ENCODE peak calls at places on chromosomes 11 and 22, in four cellular contexts. S is fibroblast of pulmonary artery, W is brain microvascular endothelial cell, Z is nephron progenitor cell. A is an unnamed sample.

GRCh38 chr11:17812286-17813187 is 78.0 kb downstream of the KCNC1 start:
- DNase-seq in S (no peak), W (no peak), Z (no peak), A (no peak)

GRCh38 chr22:31952459-31952858 is 8.1 kb downstream of the YWHAH start:
- DNase-seq in S (peak), W (peak), Z (no peak), A (no peak)

GRCh38 chr22:20156611-20157415 is 6.0 kb upstream of the CCDC188 start:
- DNase-seq in S (peak), W (peak), Z (peak), A (no peak)

GRCh38 chr11:83671295-83671694 is 385.1 kb upstream of the CCDC90B start:
- DNase-seq in S (no peak), W (no peak), Z (no peak), A (no peak)

GRCh38 chr11:62556102-62556871 is 9.7 kb upstream of the AHNAK start:
- DNase-seq in S (peak), W (peak), Z (peak), A (peak)

GRCh38 chr22:25668437-25668836 is 73.6 kb upstream of the MYO18B start:
- DNase-seq in S (peak), W (no peak), Z (no peak), A (no peak)

GRCh38 chr11:64372021-64372420 is 13.1 kb downstream of the RPS6KA4 start:
- DNase-seq in S (no peak), W (no peak), Z (no peak), A (no peak)

GRCh38 chr11:35590412-35590811 is 27.8 kb upstream of the FJX1 start:
- DNase-seq in S (no peak), W (peak), Z (no peak), A (no peak)

GRCh38 chr22:44023404-44024287 is 456 bp upstream of the PARVB start:
- DNase-seq in S (no peak), W (no peak), Z (peak), A (no peak)

GRCh38 chr11:79374707-79375106 is 66.1 kb downstream of the TENM4 start:
- DNase-seq in S (no peak), W (no peak), Z (no peak), A (no peak)

GRCh38 chr22:37244114-37244921 is at the start of gene RAC2:
- DNase-seq in S (peak), W (peak), Z (peak), A (peak)

GRCh38 chr11:62147545-62147944 is 23.7 kb downstream of the INCENP start:
- DNase-seq in S (no peak), W (no peak), Z (no peak), A (peak)

GRCh38 chr11:63572026-63572688 is 9.0 kb upstream of the PLAAT2 start:
- DNase-seq in S (no peak), W (no peak), Z (no peak), A (no peak)

GRCh38 chr11:66418168-66418985 is 2.5 kb upstream of the NPAS4 start:
- DNase-seq in S (peak), W (peak), Z (peak), A (no peak)

GRCh38 chr11:92227233-92227593 is 2.6 kb downstream of the FAT3 start:
- DNase-seq in S (no peak), W (no peak), Z (no peak), A (no peak)

GRCh38 chr11:92225206-92225562 is 566 bp downstream of the FAT3 start:
- DNase-seq in S (peak), W (no peak), Z (peak), A (peak)

GRCh38 chr11:92224394-92225205 is at the start of gene FAT3:
- DNase-seq in S (peak), W (peak), Z (peak), A (peak)

GRCh38 chr11:92226331-92227232 is 2.0 kb downstream of the FAT3 start:
- DNase-seq in S (no peak), W (no peak), Z (peak), A (peak)

DNA sequence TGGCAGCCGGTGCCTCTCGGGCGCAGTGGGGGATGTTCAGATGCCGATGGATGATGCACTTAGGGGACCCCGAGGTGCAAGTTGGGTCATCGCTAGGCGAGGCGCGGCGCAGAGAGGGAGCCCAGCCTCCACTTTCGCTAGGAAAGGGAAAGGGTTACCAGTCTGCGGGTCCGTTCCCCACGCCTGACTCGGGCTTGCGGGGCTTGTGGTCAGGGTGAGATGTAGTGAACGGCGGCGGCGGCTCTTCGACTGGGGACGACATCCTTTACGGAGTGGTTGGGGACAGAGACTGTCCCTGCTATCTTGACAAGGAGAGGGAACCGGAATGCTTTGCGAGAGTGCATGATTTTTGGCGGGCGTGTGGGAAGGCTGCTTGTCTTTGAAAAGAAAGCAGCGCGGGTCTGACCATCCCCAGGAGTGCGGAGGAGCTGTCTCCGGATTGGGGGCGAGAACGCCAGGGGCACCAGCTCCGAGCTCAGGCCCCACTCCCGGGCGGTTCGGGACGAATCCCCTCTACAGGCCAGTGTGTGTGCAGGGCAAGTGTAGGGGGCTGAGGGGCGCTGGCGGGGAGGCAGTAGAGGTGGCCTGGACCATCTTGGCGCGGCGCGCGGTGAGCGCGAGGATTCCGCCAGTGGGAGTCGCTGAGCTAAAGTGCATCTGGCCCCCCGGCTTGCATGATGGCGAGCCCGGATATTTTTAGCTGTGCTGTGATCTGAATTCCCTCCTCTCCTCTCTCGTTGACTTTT is 1.1 kb downstream of the FAT3 start:
- DNase-seq in S (no peak), W (no peak), Z (peak), A (peak)
- TF ChIP-seq CTCF in S (no peak), W (peak), Z (no peak), A (peak)

GRCh38 chr11:123771664-123772063 is 17.3 kb upstream of the OR6X1 start:
- DNase-seq in S (no peak), W (no peak), Z (no peak), A (no peak)

GRCh38 chr11:123773959-123774358 is 19.6 kb upstream of the OR6X1 start:
- DNase-seq in S (no peak), W (no peak), Z (no peak), A (no peak)

GRCh38 chr11:123775274-123775673 is 21.0 kb upstream of the OR6X1 start:
- DNase-seq in S (no peak), W (no peak), Z (no peak), A (no peak)

GRCh38 chr11:123770712-123771111 is 16.4 kb upstream of the OR6X1 start:
- DNase-seq in S (no peak), W (no peak), Z (no peak), A (no peak)

GRCh38 chr11:123773026-123773425 is 18.7 kb upstream of the OR6X1 start:
- DNase-seq in S (no peak), W (no peak), Z (no peak), A (no peak)
- TF ChIP-seq CTCF in S (no peak), W (no peak), Z (no peak), A (no peak)

GRCh38 chr11:126791446-126791845 is 209.1 kb downstream of the KIRREL3 start:
- DNase-seq in S (no peak), W (no peak), Z (no peak), A (no peak)
- TF ChIP-seq CTCF in S (no peak), W (peak), Z (peak), A (no peak)

DNA sequence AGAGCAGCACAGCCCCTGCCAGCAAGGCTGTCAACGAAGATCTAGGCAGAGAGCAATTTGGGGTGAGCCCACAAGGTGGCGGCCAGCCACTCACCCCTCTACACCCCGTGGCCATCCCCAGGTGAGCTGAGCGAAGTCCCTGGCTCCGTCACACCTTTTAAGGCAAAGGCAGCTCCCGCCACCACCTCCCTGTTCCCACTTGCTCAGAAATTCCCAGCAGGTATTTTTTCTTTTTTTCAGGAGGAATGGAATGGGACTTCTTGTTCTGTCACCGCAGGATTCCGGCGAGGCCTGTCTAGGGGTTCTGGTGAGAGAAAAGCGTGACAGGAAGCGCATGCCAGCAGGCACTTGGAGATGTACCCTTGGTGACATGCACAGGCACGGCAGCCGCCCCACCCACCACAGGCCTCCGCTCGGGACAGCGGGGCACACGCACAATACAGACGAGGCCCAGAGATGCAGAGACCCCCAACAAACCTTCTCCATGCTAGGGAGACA is 10.0 kb downstream of the RPL3 start:
- DNase-seq in S (no peak), W (peak), Z (no peak), A (no peak)
- TF ChIP-seq CTCF in S (peak), W (peak), Z (no peak), A (peak)

GRCh38 chr11:72814831-72815618 is 814 bp downstream of the ATG16L2 start:
- DNase-seq in S (peak), W (peak), Z (no peak), A (peak)

GRCh38 chr11:72812968-72813739 is 1.1 kb upstream of the ATG16L2 start:
- DNase-seq in S (peak), W (peak), Z (peak), A (no peak)

GRCh38 chr11:72812604-72812967 is 1.6 kb upstream of the ATG16L2 start:
- DNase-seq in S (no peak), W (no peak), Z (no peak), A (no peak)

GRCh38 chr11:72813740-72814138 is 472 bp upstream of the ATG16L2 start:
- DNase-seq in S (peak), W (peak), Z (no peak), A (peak)

DNA sequence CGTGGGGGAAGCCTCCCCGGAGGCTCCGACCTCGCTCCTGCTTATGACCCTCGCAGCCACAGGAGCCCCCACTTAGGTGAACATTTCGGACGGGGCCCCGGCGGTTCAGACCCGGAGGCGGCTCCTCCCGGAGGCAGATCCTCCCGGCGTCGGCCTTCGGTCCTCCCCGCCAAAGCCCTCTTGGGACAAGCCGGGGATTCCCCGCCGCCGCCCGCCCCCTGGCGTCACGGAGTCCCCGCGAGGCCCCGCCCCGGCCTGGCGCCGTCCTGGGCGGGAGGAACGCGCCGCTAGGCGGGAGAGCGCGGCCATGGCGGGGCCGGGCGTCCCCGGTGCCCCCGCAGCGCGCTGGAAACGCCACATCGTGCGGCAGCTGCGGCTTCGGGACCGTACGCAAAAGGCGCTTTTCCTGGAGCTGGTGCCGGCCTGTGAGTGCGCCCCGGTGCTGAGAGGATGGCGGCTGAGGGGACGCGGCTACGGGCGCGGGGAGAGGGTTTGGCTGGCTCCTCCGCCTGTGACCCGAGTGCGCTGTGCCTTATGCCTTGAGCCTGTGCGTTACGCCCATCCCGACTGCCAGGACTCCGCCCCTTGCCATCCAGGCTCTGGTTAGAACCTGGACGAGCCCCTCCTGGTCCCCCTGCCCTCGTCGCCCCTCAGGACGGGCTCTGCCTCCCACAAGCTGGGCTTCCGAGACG is at the start of gene ATG16L2:
- DNase-seq in S (peak), W (peak), Z (peak), A (peak)
- TF ChIP-seq CTCF in S (no peak), W (no peak), Z (no peak), A (peak)

GRCh38 chr11:73055655-73056354 is 86.3 kb downstream of the FCHSD2 start:
- DNase-seq in S (no peak), W (no peak), Z (no peak), A (no peak)
- TF ChIP-seq CTCF in S (no peak), W (no peak), Z (no peak), A (no peak)

DNA sequence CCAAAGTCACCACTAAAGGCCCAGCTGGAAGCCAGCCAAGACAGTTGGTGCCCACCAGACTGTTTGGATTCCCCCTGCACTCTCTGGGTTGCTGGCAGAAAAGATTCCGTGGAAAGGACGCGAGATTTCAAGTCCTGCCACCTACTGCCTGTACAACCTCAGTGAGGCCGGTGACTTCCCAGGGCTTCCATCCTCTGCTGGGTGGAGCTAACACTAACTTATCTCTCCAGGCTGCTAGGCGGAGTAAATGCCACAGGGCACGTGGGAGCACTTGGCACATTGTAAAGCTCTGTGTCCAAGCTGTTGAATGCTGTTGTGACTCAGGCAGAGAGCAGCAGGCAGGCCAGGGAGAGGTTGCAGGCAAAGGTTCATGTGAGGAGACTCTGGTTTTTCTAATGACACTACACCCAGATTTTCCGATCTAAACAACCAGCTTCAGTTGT is 50.9 kb upstream of the CDON start:
- DNase-seq in S (peak), W (peak), Z (no peak), A (no peak)
- TF ChIP-seq CTCF in S (no peak), W (no peak), Z (no peak), A (peak)

GRCh38 chr11:808427-809286 is 1.1 kb upstream of the RPLP2 start:
- DNase-seq in S (no peak), W (no peak), Z (no peak), A (no peak)
- TF ChIP-seq CTCF in S (no peak), W (no peak), Z (no peak), A (no peak)